ENCODE peak calls at places on chromosome 5, in seven cellular contexts. P is psoas muscle, O is neural progenitor cell, D is heart left ventricle, A is HCT116, M is uterus, R is A549. X is an unnamed sample. For H3K4me1, the result is how much of the 10 kb centered on the place peaks cover.

GRCh38 chr5:14503017-14503680 is 78.4 kb upstream of the OTULINL start:
- DNase-seq in M (no peak), P (no peak), D (no peak), O (no peak), R (no peak), A (no peak), X (no peak)

GRCh38 chr5:63111891-63112290 is 533.3 kb downstream of the LRRC70 start:
- DNase-seq in P (no peak), A (no peak), D (no peak), M (no peak), O (no peak), R (no peak), X (no peak)

GRCh38 chr5:179829732-179830435 is 9.2 kb downstream of the SQSTM1 start:
- DNase-seq in A (no peak), O (no peak), M (no peak), D (no peak), P (no peak), R (no peak), X (no peak)

GRCh38 chr5:94746731-94747124 is 128.3 kb downstream of the SLF1 start:
- DNase-seq in A (no peak), P (no peak), R (no peak), O (no peak), M (no peak), D (no peak), X (peak)

GRCh38 chr5:133510634-133511262 is 101.6 kb downstream of the FSTL4 start:
- DNase-seq in P (no peak), O (no peak), D (no peak), R (no peak), M (no peak), A (no peak), X (no peak)

GRCh38 chr5:175778951-175779475 is 92.4 kb upstream of the CPLX2 start:
- DNase-seq in A (peak), R (peak), D (no peak), M (no peak), O (no peak), P (no peak), X (peak)

GRCh38 chr5:115068239-115069086 is 101.2 kb downstream of the TRIM36 start:
- DNase-seq in P (no peak), M (no peak), A (peak), D (no peak), O (no peak), R (no peak), X (peak)

GRCh38 chr5:110070836-110071235 is 381.1 kb downstream of the MAN2A1 start:
- DNase-seq in D (no peak), M (no peak), P (no peak), A (no peak), O (no peak), R (no peak), X (no peak)

GRCh38 chr5:127203818-127204217 is 86.8 kb upstream of the MEGF10 start:
- DNase-seq in M (no peak), R (no peak), P (no peak), D (no peak), A (peak), O (no peak), X (peak)

GRCh38 chr5:176441921-176442323 is 6.3 kb upstream of the FAF2 start:
- DNase-seq in P (no peak), A (no peak), O (peak), R (no peak), D (no peak), M (no peak), X (no peak)

GRCh38 chr5:93800988-93801811 is 59.8 kb upstream of the POU5F2 start:
- DNase-seq in R (no peak), O (peak), D (no peak), M (peak), A (peak), P (peak), X (peak)

GRCh38 chr5:74326571-74327338 is 313.8 kb downstream of the ENC1 start:
- DNase-seq in D (no peak), O (no peak), R (peak), M (no peak), A (peak), P (no peak), X (peak)

GRCh38 chr5:13339022-13339421 is 605.5 kb downstream of the DNAH5 start:
- DNase-seq in A (no peak), M (no peak), O (no peak), D (no peak), R (no peak), P (no peak), X (no peak)

GRCh38 chr5:138180183-138180782 is 1.4 kb downstream of the KIF20A start:
- DNase-seq in A (peak), O (peak), D (no peak), R (peak), M (no peak), P (no peak), X (peak)

GRCh38 chr5:62578540-62578939 is at the start of gene LRRC70:
- DNase-seq in D (no peak), P (no peak), R (no peak), M (no peak), A (no peak), O (peak), X (peak)

GRCh38 chr5:98157368-98157767 is 616.1 kb upstream of the RGMB start:
- DNase-seq in O (no peak), R (no peak), P (no peak), A (no peak), D (no peak), M (no peak), X (no peak)

GRCh38 chr5:15690611-15691010 is 190.6 kb downstream of the FBXL7 start:
- DNase-seq in M (no peak), R (no peak), P (no peak), A (no peak), D (no peak), O (no peak), X (peak)

GRCh38 chr5:42826757-42827156 is 15.1 kb upstream of the SELENOP start:
- DNase-seq in P (no peak), O (no peak), M (no peak), D (no peak), A (no peak), R (no peak), X (no peak)

GRCh38 chr5:51732304-51732703 is 349.1 kb downstream of the ISL1 start:
- DNase-seq in R (no peak), A (no peak), O (no peak), M (no peak), P (no peak), D (no peak), X (no peak)

GRCh38 chr5:54985301-54986268 is at the start of gene ESM1:
- DNase-seq in R (no peak), P (no peak), A (no peak), M (no peak), O (no peak), D (no peak), X (peak)

DNA sequence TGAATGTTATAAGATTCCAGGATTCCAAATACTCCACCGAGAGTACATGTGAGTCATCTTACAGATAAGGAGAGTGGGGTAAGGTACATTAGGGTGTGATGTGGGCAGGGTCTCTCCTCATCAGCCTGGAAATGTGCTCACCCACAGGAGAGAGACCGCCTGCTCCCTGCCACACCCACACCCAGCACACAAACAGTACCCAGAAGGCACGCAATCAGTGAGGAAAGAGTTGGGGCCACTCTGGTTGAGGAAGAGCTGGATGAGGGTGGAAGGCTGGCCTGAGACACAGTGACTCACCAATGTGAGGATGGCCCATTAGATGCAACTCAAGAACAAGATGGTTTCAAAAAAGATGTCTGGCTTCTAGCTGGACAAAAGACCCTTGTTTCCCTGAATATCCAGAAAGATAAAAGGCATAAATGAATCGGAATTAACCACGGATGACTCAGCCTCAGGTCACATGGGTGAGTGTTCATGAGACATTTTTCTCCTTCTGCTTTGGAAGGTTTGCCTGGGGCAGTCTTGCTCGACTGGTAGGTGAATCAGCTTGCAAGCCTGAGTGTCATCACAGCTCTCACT is 51.1 kb upstream of the LHFPL2 start:
- DNase-seq in A (peak), R (peak), D (peak), O (no peak), M (no peak), P (peak), X (peak)
- H3K27ac ChIP-seq in A (peak), R (peak), D (no peak), O (no peak), M (no peak), P (no peak), X (peak)

GRCh38 chr5:123810911-123811310 is 298.9 kb downstream of the CSNK1G3 start:
- DNase-seq in P (no peak), M (no peak), R (no peak), O (peak), A (no peak), D (no peak), X (no peak)
- H3K4me1 ChIP-seq in P (half or more), M (under half), R (under half), O (half or more), A (under half), D (under half), X (under half)

DNA sequence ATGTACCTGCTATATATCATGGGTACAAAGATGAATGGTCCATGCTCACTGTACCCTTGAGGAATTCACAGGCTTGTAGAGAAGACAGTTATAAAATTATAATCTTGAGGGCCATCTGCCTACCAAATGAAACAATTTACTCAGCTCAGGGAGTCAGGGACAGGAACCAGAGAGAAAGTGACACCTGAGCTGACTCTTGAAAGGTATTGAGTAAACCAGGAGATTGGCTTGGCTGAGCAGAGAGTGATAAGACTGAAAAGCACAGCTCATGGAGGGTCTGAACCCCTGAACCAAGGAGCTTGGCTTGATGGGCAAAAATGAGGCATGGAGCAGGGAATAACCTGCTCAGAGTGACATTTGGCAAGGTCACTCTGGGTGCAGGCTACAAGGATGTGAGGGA is 147.3 kb downstream of the FAM114A2 start:
- DNase-seq in D (no peak), O (no peak), R (no peak), A (no peak), P (no peak), M (no peak), X (no peak)
- H3K27ac ChIP-seq in D (no peak), O (no peak), R (no peak), A (no peak), P (no peak), M (no peak), X (no peak)

GRCh38 chr5:159067201-159067600 is 32.5 kb downstream of the EBF1 start:
- DNase-seq in R (no peak), M (no peak), O (no peak), A (no peak), P (no peak), D (no peak), X (no peak)

GRCh38 chr5:159071382-159071781 is 28.3 kb downstream of the EBF1 start:
- DNase-seq in M (no peak), R (no peak), A (no peak), D (no peak), P (no peak), O (no peak), X (no peak)

DNA sequence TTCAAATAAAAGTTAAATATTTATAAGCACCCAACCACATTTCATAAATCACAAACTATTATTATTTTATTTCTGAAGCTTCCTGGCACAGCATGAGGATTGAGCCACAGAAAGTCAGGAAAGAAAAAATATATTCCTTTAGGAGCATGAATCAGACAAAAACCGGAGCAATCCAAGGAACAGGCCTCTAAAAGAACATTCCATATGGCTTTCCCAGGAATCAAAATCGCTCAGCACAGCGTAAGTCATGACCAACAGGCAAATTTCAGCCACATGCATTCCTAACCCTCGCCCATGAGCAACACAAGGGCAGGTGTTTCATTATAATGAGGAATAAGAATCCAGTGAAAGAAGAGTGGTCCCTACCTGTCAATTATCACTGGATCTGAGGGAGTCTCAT is 26.7 kb downstream of the EBF1 start:
- DNase-seq in R (no peak), O (no peak), M (no peak), A (no peak), P (no peak), D (no peak), X (no peak)
- H3K4me1 ChIP-seq in R (under half), O (under half), M (under half), A (under half), P (under half), D (under half), X (under half)

GRCh38 chr5:157523976-157524375 is 51.6 kb downstream of the ADAM19 start:
- DNase-seq in A (no peak), P (no peak), R (no peak), D (no peak), O (peak), M (no peak), X (peak)
- H3K27ac ChIP-seq in A (no peak), P (no peak), R (no peak), D (no peak), O (no peak), M (no peak), X (no peak)

GRCh38 chr5:178778919-178779318 is 48.5 kb upstream of the ZNF354A start:
- DNase-seq in P (no peak), O (no peak), A (no peak), M (no peak), R (no peak), D (no peak), X (no peak)
- H3K4me1 ChIP-seq in P (under half), O (under half), A (under half), M (under half), R (under half), D (under half), X (under half)

DNA sequence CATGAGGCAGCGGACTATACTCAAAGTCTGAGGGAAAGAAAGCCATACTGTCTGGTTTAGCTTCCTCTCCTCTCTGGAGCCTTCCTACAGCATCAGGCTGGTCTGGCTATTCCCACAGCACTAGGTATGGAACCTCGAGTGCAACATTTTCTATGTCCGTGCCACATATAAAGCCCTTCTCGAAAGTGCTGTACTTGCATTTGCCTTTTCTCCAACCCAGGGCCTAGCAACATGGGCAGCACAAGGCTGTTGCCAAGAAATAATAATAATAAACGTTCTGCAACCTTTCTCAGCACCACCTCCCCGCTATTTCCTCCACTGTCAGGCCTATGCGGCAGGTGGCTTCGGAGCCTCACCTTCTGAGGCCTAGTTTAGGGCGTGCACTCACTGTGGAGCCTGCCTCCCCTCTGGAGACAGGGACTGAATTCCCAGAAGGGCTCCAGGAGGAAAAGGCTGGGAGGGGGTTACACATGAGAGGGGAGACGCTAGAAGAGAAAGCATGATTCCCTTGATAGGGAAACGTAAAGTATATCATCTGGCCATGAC is 692 bp downstream of the MED10 start:
- DNase-seq in O (no peak), P (no peak), M (no peak), D (no peak), A (no peak), R (no peak), X (no peak)
- H3K27ac ChIP-seq in O (no peak), P (peak), M (peak), D (peak), A (peak), R (peak), X (peak)

GRCh38 chr5:119398713-119399492 is 43.1 kb downstream of the TNFAIP8 start:
- DNase-seq in R (no peak), P (peak), D (peak), M (peak), A (no peak), O (no peak), X (no peak)

GRCh38 chr5:119395080-119395836 is 39.4 kb downstream of the TNFAIP8 start:
- DNase-seq in O (no peak), P (no peak), M (no peak), A (no peak), R (no peak), D (no peak), X (no peak)

GRCh38 chr5:119397518-119398380 is 41.9 kb downstream of the TNFAIP8 start:
- DNase-seq in M (no peak), D (no peak), R (no peak), P (no peak), O (no peak), A (no peak), X (peak)

GRCh38 chr5:119393746-119394145 is 37.9 kb downstream of the TNFAIP8 start:
- DNase-seq in P (no peak), O (no peak), M (no peak), A (no peak), R (no peak), D (no peak), X (peak)

DNA sequence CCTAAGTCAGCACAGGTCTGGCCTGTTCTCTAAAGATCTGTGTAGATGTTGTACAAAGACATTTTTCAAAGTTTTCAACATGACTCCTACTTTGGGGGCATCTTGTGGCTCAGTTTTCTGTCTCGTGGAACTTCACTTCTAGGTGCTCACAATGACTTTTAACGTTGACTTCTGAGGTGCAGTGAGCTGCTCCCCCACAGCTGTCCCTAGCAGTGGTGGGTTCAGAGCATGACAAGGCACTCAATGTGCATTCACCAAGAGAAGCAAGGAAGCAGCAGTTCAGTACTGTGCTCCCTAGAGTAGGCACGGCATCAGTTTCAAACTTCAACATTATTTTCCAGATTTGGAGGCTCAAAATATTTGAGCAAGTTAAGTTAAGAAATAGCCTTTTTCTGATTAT is 40.4 kb downstream of the TNFAIP8 start:
- DNase-seq in D (no peak), P (no peak), O (no peak), R (no peak), M (no peak), A (no peak), X (no peak)
- H3K4me1 ChIP-seq in D (under half), P (under half), O (under half), R (under half), M (under half), A (under half), X (under half)

X was measured in astrocyte.